ENCODE peak calls at places on chromosomes 12 and 14, in nine cellular contexts. H is neural progenitor cell, M is transverse colon, N is colonic mucosa, Q is uterus, J is IMR-90, L is ascending aorta, Z is OCI-LY7, B is upper lobe of right lung. K is an unnamed sample.

GRCh38 chr12:108004368-108004767 is 124.7 kb upstream of the WSCD2 start:
- DNase-seq in H (peak), Z (peak), Q (no peak), J (no peak), L (no peak), M (no peak), B (no peak), N (no peak), K (no peak)

GRCh38 chr14:101953151-101953550 is 11.2 kb upstream of the DYNC1H1 start:
- DNase-seq in Z (no peak), M (no peak), N (no peak), J (no peak), H (no peak), Q (no peak), L (no peak), B (peak), K (no peak)

GRCh38 chr14:69464829-69465228 is 19.7 kb upstream of the PLEKHD1 start:
- DNase-seq in J (peak), M (no peak), Z (no peak), Q (no peak), H (no peak), L (no peak), B (no peak), N (no peak), K (no peak)

GRCh38 chr12:51823875-51824565 is 24.5 kb downstream of the FIGNL2 start:
- DNase-seq in N (peak), L (no peak), J (peak), Q (no peak), Z (peak), B (no peak), M (peak), H (peak), K (peak)

GRCh38 chr14:54773171-54774006 is 129.2 kb downstream of the GCH1 start:
- DNase-seq in N (peak), L (peak), J (peak), M (peak), H (peak), Q (peak), B (peak), Z (peak), K (no peak)

GRCh38 chr12:114430306-114430705 is 24.4 kb upstream of the TBX5 start:
- DNase-seq in Q (no peak), N (no peak), B (no peak), Z (no peak), J (peak), M (no peak), H (no peak), L (no peak), K (no peak)

GRCh38 chr12:76135456-76135855 is 51.0 kb upstream of the NAP1L1 start:
- DNase-seq in Z (no peak), B (no peak), M (no peak), J (no peak), H (no peak), Q (no peak), N (no peak), L (no peak), K (no peak)

GRCh38 chr14:33342299-33342974 is 403.8 kb downstream of the NPAS3 start:
- DNase-seq in L (no peak), M (no peak), J (no peak), N (no peak), H (no peak), B (no peak), Z (no peak), Q (no peak), K (no peak)

GRCh38 chr12:121796855-121797751 is 3.6 kb upstream of the RHOF start:
- DNase-seq in J (peak), Z (no peak), N (peak), L (peak), B (peak), H (peak), Q (peak), M (peak), K (peak)

DNA sequence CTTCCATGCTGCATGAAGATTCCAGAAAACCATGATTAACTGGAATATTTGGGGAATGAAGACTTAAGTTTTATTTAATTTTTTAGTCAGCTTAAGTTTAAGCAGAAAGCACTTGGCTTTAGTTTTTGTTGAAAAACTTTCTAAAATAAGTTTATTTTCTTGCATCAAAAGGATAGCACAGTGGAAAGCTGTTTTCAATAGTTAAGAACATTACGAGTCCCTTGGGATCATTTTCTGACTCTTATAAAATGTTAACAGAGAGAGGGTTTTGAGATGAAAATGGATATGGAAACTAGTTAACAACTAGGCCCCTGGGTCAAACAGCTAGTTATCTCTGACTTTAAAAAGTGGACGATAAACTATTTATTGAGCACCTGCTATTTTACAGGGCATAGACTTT is 181.9 kb upstream of the SLC38A2 start:
- DNase-seq in J (no peak), B (no peak), M (no peak), N (no peak), H (no peak), Z (no peak), Q (no peak), L (no peak), K (no peak)
- H3K27ac ChIP-seq in J (peak), B (no peak), M (peak), N (no peak), H (no peak), Z (no peak), Q (peak), L (peak), K (no peak)

GRCh38 chr12:106112094-106112822 is 26.5 kb downstream of the NUAK1 start:
- DNase-seq in H (no peak), J (peak), L (no peak), Q (no peak), N (no peak), Z (no peak), M (no peak), B (no peak), K (no peak)
- H3K27ac ChIP-seq in H (no peak), J (no peak), L (peak), Q (peak), N (no peak), Z (no peak), M (peak), B (peak), K (peak)

DNA sequence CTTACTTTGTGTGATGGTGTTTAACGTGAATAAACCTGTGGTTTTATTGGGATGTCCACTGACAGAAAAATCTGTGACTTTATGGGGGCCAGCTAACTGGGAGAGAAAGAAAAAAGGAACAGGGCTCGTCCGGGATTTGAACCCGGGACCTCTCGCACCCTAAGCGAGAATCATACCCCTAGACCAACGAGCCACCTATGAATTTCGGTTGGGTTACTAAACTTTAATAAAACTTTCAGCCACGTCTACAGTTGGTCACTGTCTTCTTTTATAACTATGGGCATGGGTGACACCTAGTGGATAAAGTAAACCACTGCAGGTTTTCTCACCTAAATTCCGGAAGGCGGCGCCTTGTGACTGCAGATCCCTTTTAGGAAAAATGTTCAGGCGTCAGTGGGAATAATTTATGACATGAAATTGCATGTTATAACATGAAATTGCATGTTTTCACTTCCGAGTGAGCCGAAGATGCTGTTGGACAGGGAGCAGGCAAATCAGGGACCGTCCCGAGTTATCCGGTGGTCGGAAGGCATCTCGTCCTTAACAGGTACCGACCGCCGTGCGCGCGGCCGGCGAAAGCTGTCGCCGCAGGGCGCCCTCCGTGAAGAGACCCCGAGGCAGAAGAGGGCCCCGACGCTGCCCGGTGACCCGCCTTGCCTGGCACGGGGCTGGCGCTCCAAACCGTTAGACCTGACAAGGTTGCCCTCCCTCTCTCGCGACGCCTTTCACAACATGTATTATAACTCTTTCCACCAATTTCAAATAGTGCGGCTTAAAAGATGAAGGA is 18.2 kb upstream of the RNASE12 start:
- DNase-seq in Z (peak), J (peak), B (peak), H (peak), L (no peak), Q (peak), M (peak), N (peak), K (no peak)
- H3K27ac ChIP-seq in Z (no peak), J (no peak), B (peak), H (no peak), L (peak), Q (peak), M (peak), N (no peak), K (peak)

GRCh38 chr14:22768947-22769346 is 2.5 kb downstream of the OXA1L start:
- DNase-seq in N (no peak), H (no peak), Z (no peak), L (no peak), Q (no peak), J (no peak), M (no peak), B (no peak), K (no peak)
- H3K27ac ChIP-seq in N (no peak), H (no peak), Z (no peak), L (no peak), Q (no peak), J (no peak), M (no peak), B (no peak), K (peak)

K was measured in dorsolateral prefrontal cortex.